ENCODE peak calls at places on chromosomes 5 and 9, in eight cellular contexts. P is HT-29; K is small intestine; O is iris pigment epithelial cell; E is CD8-positive, alpha-beta T cell; G is left cardiac atrium; A is HTR-8/SVneo; J is T follicular helper cell. F is an unnamed sample.

GRCh38 chr9:16075695-16076094 is 522.9 kb downstream of the CCDC171 start:
- DNase-seq in P (no peak), K (no peak), O (peak; percentile 30), E (no peak), G (no peak), A (no peak), J (no peak), F (no peak)

GRCh38 chr9:124477211-124478013 is 27.2 kb downstream of the ADGRD2 start:
- DNase-seq in P (no peak), K (no peak), O (no peak), E (no peak), G (no peak), A (no peak), J (no peak), F (no peak)

GRCh38 chr5:95773325-95774059 is 42.4 kb downstream of the RHOBTB3 start:
- DNase-seq in P (peak; percentile 21), K (no peak), O (peak; percentile 92), E (no peak), G (no peak), A (peak; percentile 53), J (no peak), F (no peak)

GRCh38 chr9:119773823-119774222 is 404.6 kb upstream of the BRINP1 start:
- DNase-seq in P (no peak), K (no peak), O (no peak), E (no peak), G (no peak), A (no peak), J (no peak), F (no peak)

GRCh38 chr5:81450940-81451339 is 57.0 kb upstream of the ACOT12 start:
- DNase-seq in P (no peak), K (no peak), O (peak; percentile 11), E (no peak), G (no peak), A (no peak), J (no peak), F (no peak)

GRCh38 chr9:121380941-121381340 is 10.9 kb upstream of the STOM start:
- DNase-seq in P (no peak), K (peak; percentile 76), O (no peak), E (no peak), G (no peak), A (no peak), J (no peak), F (no peak)

GRCh38 chr9:113715086-113715485 is 161.0 kb upstream of the ZNF618 start:
- DNase-seq in P (no peak), K (no peak), O (peak; percentile 58), E (no peak), G (no peak), A (no peak), J (no peak), F (no peak)

GRCh38 chr5:1429066-1429465 is 16.2 kb downstream of the SLC6A3 start:
- DNase-seq in P (no peak), K (no peak), O (no peak), E (no peak), G (no peak), A (no peak), J (no peak), F (no peak)

GRCh38 chr5:32534056-32534455 is 51.3 kb upstream of the SUB1 start:
- DNase-seq in P (no peak), K (no peak), O (no peak), E (no peak), G (no peak), A (no peak), J (no peak), F (peak; percentile 56)

GRCh38 chr9:72092820-72093219 is 32.4 kb upstream of the C9orf57 start:
- DNase-seq in P (no peak), K (no peak), O (no peak), E (no peak), G (no peak), A (no peak), J (no peak), F (no peak)

GRCh38 chr9:91116226-91116625 is 245.5 kb downstream of the AUH start:
- DNase-seq in P (no peak), K (no peak), O (no peak), E (no peak), G (no peak), A (no peak), J (no peak), F (no peak)

GRCh38 chr5:15579193-15579990 is 79.4 kb downstream of the FBXL7 start:
- DNase-seq in P (no peak), K (no peak), O (no peak), E (no peak), G (no peak), A (no peak), J (no peak), F (no peak)

GRCh38 chr9:86354882-86355399 is 731 bp upstream of the TUT7 start:
- DNase-seq in P (no peak), K (no peak), O (peak; percentile 20), E (no peak), G (no peak), A (no peak), J (no peak), F (no peak)

GRCh38 chr5:168611163-168611562 is 32.0 kb upstream of the PANK3 start:
- DNase-seq in P (no peak), K (no peak), O (peak; percentile 53), E (no peak), G (no peak), A (no peak), J (no peak), F (no peak)